ENCODE peak calls at places on chromosomes 11 and 22, in nine cellular contexts. V, E, J, Q, A, W, F, M and U are unnamed samples.
A peak's percentile ranks its signal among the peaks of the same experiment; 100 is the strongest.

GRCh38 chr22:26552466-26552865 is 37.5 kb downstream of the TPST2 start:
- DNase-seq in V (no peak), E (no peak), J (no peak), Q (no peak), A (no peak), W (no peak), F (no peak), M (peak; percentile 12), U (no peak)

GRCh38 chr11:130510407-130511006 is 62.1 kb downstream of the ADAMTS15 start:
- DNase-seq in V (no peak), E (no peak), J (peak; percentile 49), Q (peak; percentile 66), A (peak; percentile 31), W (no peak), F (no peak), M (no peak), U (no peak)

GRCh38 chr22:34414467-34415440 is 494.5 kb upstream of the LARGE1 start:
- DNase-seq in V (peak; percentile 93), E (peak; percentile 55), J (peak; percentile 48), Q (no peak), A (no peak), W (peak; percentile 93), F (peak; percentile 9), M (peak; percentile 3), U (peak; percentile 30)

GRCh38 chr22:41746563-41747400 is 47.5 kb downstream of the MEI1 start:
- DNase-seq in V (peak; percentile 72), E (peak; percentile 52), J (peak; percentile 83), Q (peak; percentile 78), A (peak; percentile 79), W (peak; percentile 82), F (peak; percentile 59), M (peak; percentile 93), U (peak; percentile 82)

GRCh38 chr11:65187971-65188461 is 6.3 kb downstream of the CAPN1 start:
- DNase-seq in V (no peak), E (no peak), J (no peak), Q (no peak), A (no peak), W (no peak), F (no peak), M (no peak), U (no peak)

GRCh38 chr11:117426297-117426685 is 98.6 kb downstream of the CEP164 start:
- DNase-seq in V (peak; percentile 55), E (no peak), J (peak; percentile 72), Q (peak; percentile 60), A (peak; percentile 46), W (peak; percentile 87), F (peak; percentile 46), M (peak; percentile 65), U (peak; percentile 62)

GRCh38 chr11:79263001-79263400 is 177.8 kb downstream of the TENM4 start:
- DNase-seq in V (no peak), E (no peak), J (no peak), Q (peak; percentile 30), A (no peak), W (no peak), F (peak; percentile 60), M (no peak), U (no peak)

GRCh38 chr11:71182791-71183556 is 69.4 kb downstream of the SHANK2 start:
- DNase-seq in V (no peak), E (no peak), J (no peak), Q (no peak), A (no peak), W (no peak), F (no peak), M (no peak), U (no peak)

GRCh38 chr11:66920978-66921784 is 37.0 kb downstream of the PC start:
- DNase-seq in V (no peak), E (no peak), J (no peak), Q (no peak), A (no peak), W (no peak), F (no peak), M (no peak), U (no peak)

GRCh38 chr11:83717551-83717950 is 431.4 kb upstream of the CCDC90B start:
- DNase-seq in V (no peak), E (no peak), J (no peak), Q (no peak), A (no peak), W (no peak), F (no peak), M (peak; percentile 70), U (no peak)

GRCh38 chr22:27752771-27753170 is 48.8 kb downstream of the MN1 start:
- DNase-seq in V (no peak), E (peak; percentile 71), J (no peak), Q (peak; percentile 29), A (no peak), W (no peak), F (peak; percentile 65), M (peak; percentile 97), U (no peak)

GRCh38 chr11:119207607-119208006 is 1.5 kb downstream of the CBL start:
- DNase-seq in V (no peak), E (no peak), J (no peak), Q (no peak), A (no peak), W (no peak), F (no peak), M (no peak), U (no peak)

GRCh38 chr11:119209186-119209585 is 3.0 kb downstream of the CBL start:
- DNase-seq in V (no peak), E (no peak), J (no peak), Q (no peak), A (no peak), W (no peak), F (no peak), M (no peak), U (no peak)

GRCh38 chr11:119205574-119206511 is at the start of gene CBL:
- DNase-seq in V (peak; percentile 64), E (peak; percentile 49), J (peak; percentile 96), Q (peak; percentile 98), A (peak; percentile 90), W (peak; percentile 96), F (peak; percentile 96), M (peak; percentile 90), U (peak; percentile 97)

GRCh38 chr11:119206512-119207299 is 567 bp downstream of the CBL start:
- DNase-seq in V (no peak), E (no peak), J (peak; percentile 49), Q (no peak), A (no peak), W (peak; percentile 71), F (peak; percentile 72), M (peak; percentile 68), U (peak; percentile 56)

DNA sequence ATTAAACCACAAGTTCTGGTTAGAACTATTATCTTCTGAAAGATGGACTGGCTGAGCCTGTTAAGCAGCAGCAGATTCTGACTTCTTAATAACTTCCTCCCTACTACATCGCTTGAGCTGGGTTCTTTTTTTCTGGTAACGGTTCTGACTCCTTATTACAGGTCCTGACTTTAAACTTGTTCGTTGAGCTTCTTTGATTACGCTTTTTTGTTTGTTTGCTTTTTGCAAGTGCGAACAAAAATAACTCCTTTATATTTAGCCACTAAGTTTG is 1.1 kb downstream of the CBL start:
- DNase-seq in V (no peak), E (no peak), J (no peak), Q (no peak), A (peak; percentile 35), W (no peak), F (no peak), M (peak; percentile 49), U (no peak)
- H3K27ac ChIP-seq in V (no peak overlapping the region), E (peak overlapping the region; percentile 60), J (no peak overlapping the region), Q (peak overlapping the region; percentile 97), A (no peak overlapping the region), W (peak overlapping the region; percentile 95), F (peak overlapping the region; percentile 97), M (peak overlapping the region; percentile 28), U (no peak overlapping the region)

GRCh38 chr22:50599816-50600454 is 658 bp upstream of the MAPK8IP2 start:
- DNase-seq in V (no peak), E (no peak), J (peak; percentile 66), Q (peak; percentile 59), A (peak; percentile 26), W (peak; percentile 82), F (no peak), M (peak; percentile 64), U (no peak)
- H3K4me3 ChIP-seq in V (peak overlapping the region; percentile 5), E (no peak overlapping the region), J (no peak overlapping the region), Q (peak overlapping the region; percentile 61), A (no peak overlapping the region), W (peak overlapping the region; percentile 34), F (peak overlapping the region; percentile 39), M (no peak overlapping the region), U (no peak overlapping the region)

GRCh38 chr11:3357302-3357701 is 21.6 kb downstream of the ZNF195 start:
- DNase-seq in V (no peak), E (no peak), J (no peak), Q (no peak), A (no peak), W (no peak), F (no peak), M (no peak), U (no peak)
- H3K36me3 ChIP-seq in V (peaks cover 31% of the 10 kb centered on the region), E (peaks cover 19% of the 10 kb centered on the region), J (peaks cover 22% of the 10 kb centered on the region), Q (peaks cover 55% of the 10 kb centered on the region), A (peaks cover 26% of the 10 kb centered on the region), W (peaks cover 33% of the 10 kb centered on the region), F (peaks cover 39% of the 10 kb centered on the region), M (peaks cover 46% of the 10 kb centered on the region), U (peaks cover 32% of the 10 kb centered on the region)

DNA sequence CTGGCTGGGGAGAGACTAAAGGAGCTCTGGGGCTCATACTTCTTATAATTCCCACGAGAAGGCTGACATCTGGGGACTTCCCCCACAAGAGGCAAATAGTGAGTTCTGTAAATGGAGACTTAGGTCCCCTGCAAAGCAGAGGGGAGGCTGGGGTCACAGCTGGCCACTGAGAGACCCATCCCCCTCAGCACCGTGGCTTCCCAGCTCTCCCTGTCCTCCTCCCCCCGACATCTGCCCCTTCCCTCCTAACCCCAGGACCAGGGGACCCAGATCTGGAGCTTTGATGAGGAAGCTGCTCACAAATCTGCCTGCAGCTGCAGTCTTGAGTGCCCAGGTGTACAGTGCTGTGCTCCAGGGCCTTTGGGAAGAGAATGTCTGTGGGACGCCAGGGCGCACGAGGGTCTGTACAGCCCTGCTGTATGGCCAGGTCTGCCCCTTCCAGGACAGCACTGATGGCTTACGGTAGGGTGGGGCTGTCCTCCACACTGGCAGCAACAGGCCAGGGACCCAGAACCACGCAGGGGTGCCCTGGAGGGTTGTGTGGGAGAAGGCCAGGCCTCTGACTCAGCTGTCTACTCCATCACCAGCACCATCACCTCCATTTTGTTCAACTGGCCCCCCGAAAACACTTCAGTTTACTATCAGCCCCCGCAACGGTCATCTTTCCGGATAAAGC is 1.1 kb downstream of the RGL4 start:
- DNase-seq in V (no peak), E (no peak), J (no peak), Q (no peak), A (no peak), W (no peak), F (no peak), M (no peak), U (no peak)
- H3K27ac ChIP-seq in V (no peak overlapping the region), E (no peak overlapping the region), J (no peak overlapping the region), Q (no peak overlapping the region), A (no peak overlapping the region), W (no peak overlapping the region), F (no peak overlapping the region), M (no peak overlapping the region), U (no peak overlapping the region)

GRCh38 chr22:45704648-45705047 is 33.0 kb downstream of the ATXN10 start:
- DNase-seq in V (no peak), E (no peak), J (no peak), Q (no peak), A (no peak), W (no peak), F (no peak), M (peak; percentile 24), U (no peak)
- H3K4me3 ChIP-seq in V (no peak overlapping the region), E (no peak overlapping the region), J (no peak overlapping the region), Q (no peak overlapping the region), A (no peak overlapping the region), W (no peak overlapping the region), F (no peak overlapping the region), M (no peak overlapping the region), U (no peak overlapping the region)